ENCODE peak calls at places on chromosomes 2 and 18, in ten cellular contexts. U is dorsolateral prefrontal cortex, B is tibial artery, N is IMR-90, Y is astrocyte, Q is lower lobe of right lung, M is thoracic aorta, R is Peyer's patch, L is hepatocyte, S is adrenal gland. J is an unnamed sample.

GRCh38 chr2:45780541-45781463 is 129.3 kb downstream of the PRKCE start:
- DNase-seq in U (no peak), B (no peak), N (no peak), Y (no peak), Q (no peak), M (no peak), R (no peak), L (no peak), S (no peak), J (no peak)

GRCh38 chr18:34620258-34620861 is 89.7 kb upstream of the DTNA start:
- DNase-seq in U (no peak), B (no peak), N (no peak), Y (no peak), Q (no peak), M (no peak), R (no peak), L (no peak), S (no peak), J (no peak)

GRCh38 chr18:79572093-79572780 is 107.4 kb upstream of the CTDP1 start:
- DNase-seq in U (no peak), B (no peak), N (no peak), Y (no peak), Q (peak; percentile 25), M (no peak), R (peak; percentile 30), L (no peak), S (no peak), J (no peak)

GRCh38 chr2:1709970-1710560 is 34.2 kb downstream of the PXDN start:
- DNase-seq in U (peak; percentile 12), B (no peak), N (no peak), Y (no peak), Q (no peak), M (no peak), R (no peak), L (no peak), S (no peak), J (no peak)

GRCh38 chr2:61029533-61029932 is 11.5 kb upstream of the PUS10 start:
- DNase-seq in U (no peak), B (no peak), N (no peak), Y (no peak), Q (no peak), M (no peak), R (no peak), L (no peak), S (no peak), J (no peak)

GRCh38 chr2:225479386-225479785 is 79.9 kb downstream of the NYAP2 start:
- DNase-seq in U (no peak), B (no peak), N (no peak), Y (no peak), Q (no peak), M (no peak), R (no peak), L (no peak), S (no peak), J (no peak)

GRCh38 chr2:173075056-173075780 is 428 bp upstream of the MAP3K20 start:
- DNase-seq in U (no peak), B (no peak), N (no peak), Y (no peak), Q (no peak), M (no peak), R (no peak), L (no peak), S (no peak), J (no peak)

GRCh38 chr2:61177727-61178549 is 15.9 kb downstream of the C2orf74 start:
- DNase-seq in U (no peak), B (peak; percentile 26), N (peak; percentile 10), Y (peak; percentile 15), Q (peak; percentile 57), M (no peak), R (peak; percentile 57), L (no peak), S (no peak), J (no peak)

GRCh38 chr2:5021148-5021547 is 671.0 kb upstream of the SOX11 start:
- DNase-seq in U (no peak), B (no peak), N (no peak), Y (no peak), Q (no peak), M (no peak), R (no peak), L (peak; percentile 17), S (no peak), J (no peak)

GRCh38 chr18:5894613-5895299 is 566 bp downstream of the TMEM200C start:
- DNase-seq in U (peak; percentile 20), B (no peak), N (peak; percentile 18), Y (peak; percentile 2), Q (no peak), M (no peak), R (no peak), L (no peak), S (peak; percentile 45), J (no peak)
- H3K4me3 ChIP-seq in U (peak overlapping the region; percentile 76), B (peak overlapping the region; percentile 50), N (peak overlapping the region; percentile 99), Y (peak overlapping the region; percentile 54), Q (peak overlapping the region; percentile 51), M (peak overlapping the region; percentile 65), R (peak overlapping the region; percentile 53), L (peak overlapping the region; percentile 80), S (no peak overlapping the region), J (peak overlapping the region; percentile 74)

GRCh38 chr2:25342372-25343186 is 854 bp upstream of the DNMT3A start:
- DNase-seq in U (peak; percentile 71), B (peak; percentile 71), N (peak; percentile 82), Y (peak; percentile 64), Q (peak; percentile 87), M (no peak), R (peak; percentile 90), L (peak; percentile 96), S (peak; percentile 86), J (peak; percentile 48)

GRCh38 chr2:25343187-25343825 is 1.6 kb upstream of the DNMT3A start:
- DNase-seq in U (no peak), B (no peak), N (no peak), Y (no peak), Q (no peak), M (no peak), R (no peak), L (no peak), S (no peak), J (no peak)

GRCh38 chr2:25347846-25348245 is 6.1 kb upstream of the DNMT3A start:
- DNase-seq in U (no peak), B (no peak), N (peak; percentile 73), Y (peak; percentile 41), Q (no peak), M (no peak), R (no peak), L (no peak), S (no peak), J (peak; percentile 16)

GRCh38 chr2:25349397-25349796 is 7.7 kb upstream of the DNMT3A start:
- DNase-seq in U (no peak), B (no peak), N (peak; percentile 82), Y (peak; percentile 69), Q (no peak), M (no peak), R (no peak), L (no peak), S (no peak), J (peak; percentile 37)

GRCh38 chr2:25347205-25347815 is 5.6 kb upstream of the DNMT3A start:
- DNase-seq in U (no peak), B (no peak), N (peak; percentile 72), Y (peak; percentile 47), Q (no peak), M (no peak), R (no peak), L (peak; percentile 52), S (no peak), J (no peak)
- H3K27ac ChIP-seq in U (no peak overlapping the region), B (no peak overlapping the region), N (no peak overlapping the region), Y (no peak overlapping the region), Q (no peak overlapping the region), M (no peak overlapping the region), R (no peak overlapping the region), L (peak overlapping the region; percentile 46), S (no peak overlapping the region), J (no peak overlapping the region)

DNA sequence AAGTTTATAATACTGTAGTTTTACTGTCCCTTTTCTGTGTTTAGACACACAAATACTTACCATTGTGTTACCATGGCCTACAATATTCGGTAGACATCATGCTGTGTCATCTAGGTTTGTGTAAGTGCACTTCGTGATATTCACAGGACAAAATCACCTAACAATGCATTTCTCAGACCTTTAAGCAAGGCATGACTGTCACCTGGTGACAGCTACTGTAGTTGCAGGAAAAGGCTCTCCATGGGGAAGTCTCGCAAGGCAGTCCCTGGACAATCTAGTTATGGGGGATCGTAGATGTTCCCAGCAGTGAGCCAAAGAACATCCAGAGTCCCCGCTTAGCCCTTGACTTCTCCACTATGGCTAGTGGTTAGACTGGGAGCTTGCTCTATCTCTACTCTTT is 73.1 kb downstream of the EIF2AK3 start:
- DNase-seq in U (no peak), B (no peak), N (no peak), Y (no peak), Q (no peak), M (no peak), R (no peak), L (no peak), S (no peak), J (no peak)
- TF ChIP-seq CTCF in U (no peak), B (no peak), N (no peak), Y (no peak), Q (no peak), M (no peak), R (no peak), L (peak; percentile 21), S (no peak), J (no peak)

DNA sequence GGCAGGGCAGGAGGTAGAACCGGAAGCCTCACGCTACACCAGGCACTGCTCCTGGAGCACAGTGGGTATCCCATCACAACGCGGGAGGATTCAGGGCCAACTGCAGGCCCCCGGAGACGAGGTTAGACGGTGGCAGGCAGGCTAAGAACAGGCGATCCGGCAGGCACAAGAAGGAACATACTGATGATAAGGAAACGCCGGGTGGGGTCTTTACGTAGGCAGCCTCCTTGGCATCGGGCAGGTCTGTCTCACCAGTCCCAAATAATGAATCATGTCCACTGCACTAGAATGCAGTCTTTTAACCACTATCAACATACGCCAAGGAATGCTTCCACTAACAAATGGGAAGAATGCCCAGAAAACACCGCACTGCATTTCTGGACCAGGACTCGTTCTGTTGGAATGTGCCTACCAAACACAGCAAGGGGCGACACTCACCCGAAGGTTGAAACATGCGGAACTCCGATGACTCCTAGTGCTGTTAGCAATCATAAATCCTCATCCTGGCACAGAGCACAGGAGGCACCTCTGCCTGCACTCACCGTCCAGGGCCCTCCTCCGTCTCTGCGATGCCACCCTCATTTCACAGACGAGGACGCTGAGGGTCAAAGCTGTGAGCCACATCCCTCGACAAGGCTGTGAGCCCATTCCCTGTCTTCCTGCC is 35.2 kb downstream of the ZNF516 start:
- DNase-seq in U (no peak), B (no peak), N (peak; percentile 100), Y (peak; percentile 100), Q (peak; percentile 56), M (peak; percentile 76), R (peak; percentile 42), L (peak; percentile 64), S (peak; percentile 94), J (peak; percentile 99)
- H3K4me3 ChIP-seq in U (no peak overlapping the region), B (peak overlapping the region; percentile 39), N (no peak overlapping the region), Y (peak overlapping the region; percentile 32), Q (no peak overlapping the region), M (peak overlapping the region; percentile 66), R (no peak overlapping the region), L (no peak overlapping the region), S (no peak overlapping the region), J (peak overlapping the region; percentile 36)

J was measured in AG04450.